ENCODE peak calls at places on chromosomes 2 and 18, in six cellular contexts. One of them, this sample, is unnamed.

GRCh38 chr18:77130229-77131099 is 2.1 kb downstream of the MBP start:
- DNase-seq in HS-27A: no peak
- DNase-seq in osteocyte: no peak
- DNase-seq in GM12891: no peak
- DNase-seq in WTC11: no peak
- DNase-seq in fibroblast of lung: no peak
- DNase-seq in this sample: no peak

GRCh38 chr2:181823405-181823804 is 68.1 kb upstream of the ITPRID2 start:
- DNase-seq in osteocyte: no peak
- DNase-seq in fibroblast of lung: no peak
- DNase-seq in GM12891: no peak
- DNase-seq in HS-27A: no peak
- DNase-seq in WTC11: no peak
- DNase-seq in this sample: no peak

GRCh38 chr2:39942970-39943369 is 163.9 kb upstream of the THUMPD2 start:
- DNase-seq in HS-27A: no peak
- DNase-seq in GM12891: no peak
- DNase-seq in osteocyte: no peak
- DNase-seq in WTC11: no peak
- DNase-seq in fibroblast of lung: peak; percentile 83
- DNase-seq in this sample: no peak

GRCh38 chr18:27608742-27609141 is 423.6 kb upstream of the CHST9 start:
- DNase-seq in GM12891: no peak
- DNase-seq in WTC11: no peak
- DNase-seq in HS-27A: no peak
- DNase-seq in osteocyte: no peak
- DNase-seq in fibroblast of lung: no peak
- DNase-seq in this sample: no peak

GRCh38 chr2:238561230-238561629 is 134.5 kb downstream of the ASB1 start:
- DNase-seq in WTC11: no peak
- DNase-seq in HS-27A: no peak
- DNase-seq in osteocyte: no peak
- DNase-seq in fibroblast of lung: peak; percentile 7
- DNase-seq in GM12891: no peak
- DNase-seq in this sample: no peak

GRCh38 chr18:9951022-9951859 is 37.4 kb downstream of the VAPA start:
- DNase-seq in GM12891: no peak
- DNase-seq in WTC11: peak; percentile 35
- DNase-seq in fibroblast of lung: peak; percentile 75
- DNase-seq in osteocyte: no peak
- DNase-seq in HS-27A: no peak
- DNase-seq in this sample: peak; percentile 17

GRCh38 chr2:42971947-42972736 is 179.8 kb upstream of the HAAO start:
- DNase-seq in HS-27A: no peak
- DNase-seq in GM12891: no peak
- DNase-seq in osteocyte: no peak
- DNase-seq in WTC11: no peak
- DNase-seq in fibroblast of lung: peak; percentile 45
- DNase-seq in this sample: no peak

GRCh38 chr2:11572996-11573395 is 39.2 kb downstream of the GREB1 start:
- DNase-seq in HS-27A: no peak
- DNase-seq in osteocyte: no peak
- DNase-seq in fibroblast of lung: no peak
- DNase-seq in WTC11: no peak
- DNase-seq in GM12891: no peak
- DNase-seq in this sample: no peak

GRCh38 chr2:25711641-25712369 is 38.4 kb upstream of the DTNB start:
- DNase-seq in osteocyte: no peak
- DNase-seq in fibroblast of lung: no peak
- DNase-seq in GM12891: no peak
- DNase-seq in WTC11: no peak
- DNase-seq in HS-27A: no peak
- DNase-seq in this sample: peak; percentile 15

GRCh38 chr2:234368861-234369261 is 128.0 kb downstream of the ARL4C start:
- DNase-seq in GM12891: no peak
- DNase-seq in fibroblast of lung: peak; percentile 43
- DNase-seq in HS-27A: no peak
- DNase-seq in osteocyte: no peak
- DNase-seq in WTC11: no peak
- DNase-seq in this sample: no peak

GRCh38 chr2:33933203-33933602 is 334.1 kb upstream of the FAM98A start:
- DNase-seq in fibroblast of lung: no peak
- DNase-seq in HS-27A: no peak
- DNase-seq in osteocyte: no peak
- DNase-seq in WTC11: no peak
- DNase-seq in GM12891: no peak
- DNase-seq in this sample: no peak

GRCh38 chr2:26905341-26906198 is 57.6 kb downstream of the DPYSL5 start:
- DNase-seq in fibroblast of lung: no peak
- DNase-seq in GM12891: no peak
- DNase-seq in osteocyte: peak; percentile 72
- DNase-seq in HS-27A: no peak
- DNase-seq in WTC11: no peak
- DNase-seq in this sample: no peak

GRCh38 chr2:9422321-9423099 is 818 bp downstream of the ITGB1BP1 start:
- DNase-seq in WTC11: peak; percentile 42
- DNase-seq in HS-27A: no peak
- DNase-seq in osteocyte: no peak
- DNase-seq in fibroblast of lung: peak; percentile 45
- DNase-seq in GM12891: peak; percentile 39
- DNase-seq in this sample: peak; percentile 34

GRCh38 chr2:23669413-23670244 is 257.3 kb downstream of the ATAD2B start:
- DNase-seq in osteocyte: no peak
- DNase-seq in GM12891: no peak
- DNase-seq in fibroblast of lung: peak; percentile 23
- DNase-seq in HS-27A: no peak
- DNase-seq in WTC11: no peak
- DNase-seq in this sample: no peak

GRCh38 chr2:213353419-213353818 is 69.2 kb downstream of the SPAG16 start:
- DNase-seq in WTC11: no peak
- DNase-seq in fibroblast of lung: no peak
- DNase-seq in GM12891: no peak
- DNase-seq in osteocyte: no peak
- DNase-seq in HS-27A: no peak
- DNase-seq in this sample: no peak

GRCh38 chr2:238872628-238873400 is 24.9 kb downstream of the TWIST2 start:
- DNase-seq in osteocyte: no peak
- DNase-seq in WTC11: no peak
- DNase-seq in HS-27A: no peak
- DNase-seq in fibroblast of lung: no peak
- DNase-seq in GM12891: no peak
- DNase-seq in this sample: no peak

GRCh38 chr2:209773377-209773776 is 1.7 kb downstream of the UNC80 start:
- DNase-seq in GM12891: no peak
- DNase-seq in WTC11: no peak
- DNase-seq in HS-27A: no peak
- DNase-seq in fibroblast of lung: no peak
- DNase-seq in osteocyte: no peak
- DNase-seq in this sample: no peak

GRCh38 chr18:49664086-49664890 is 102.4 kb downstream of the LIPG start:
- DNase-seq in fibroblast of lung: no peak
- DNase-seq in WTC11: peak; percentile 55
- DNase-seq in HS-27A: no peak
- DNase-seq in GM12891: no peak
- DNase-seq in osteocyte: no peak
- DNase-seq in this sample: peak; percentile 14

GRCh38 chr2:239355139-239355538 is 45.7 kb downstream of the HDAC4 start:
- DNase-seq in GM12891: no peak
- DNase-seq in fibroblast of lung: peak; percentile 41
- DNase-seq in HS-27A: no peak
- DNase-seq in osteocyte: no peak
- DNase-seq in WTC11: no peak
- DNase-seq in this sample: no peak

GRCh38 chr2:39523308-39524044 is 86.4 kb upstream of the MAP4K3 start:
- DNase-seq in GM12891: no peak
- DNase-seq in HS-27A: peak; percentile 78
- DNase-seq in WTC11: no peak
- DNase-seq in osteocyte: no peak
- DNase-seq in fibroblast of lung: peak; percentile 97
- DNase-seq in this sample: no peak

GRCh38 chr2:160492401-160493226 is 993 bp downstream of the RBMS1 start:
- DNase-seq in WTC11: peak; percentile 90
- DNase-seq in osteocyte: peak; percentile 89
- DNase-seq in HS-27A: no peak
- DNase-seq in GM12891: peak; percentile 12
- DNase-seq in fibroblast of lung: peak; percentile 79
- DNase-seq in this sample: peak; percentile 93

GRCh38 chr2:28586864-28587263 is 91.0 kb downstream of the PLB1 start:
- DNase-seq in fibroblast of lung: no peak
- DNase-seq in GM12891: no peak
- DNase-seq in osteocyte: no peak
- DNase-seq in HS-27A: no peak
- DNase-seq in WTC11: no peak
- DNase-seq in this sample: no peak

GRCh38 chr2:159892990-159893389 is 95.0 kb upstream of the CD302 start:
- DNase-seq in WTC11: no peak
- DNase-seq in osteocyte: no peak
- DNase-seq in fibroblast of lung: no peak
- DNase-seq in HS-27A: no peak
- DNase-seq in GM12891: no peak
- DNase-seq in this sample: no peak

This sample was measured in nephron progenitor cell.